ENCODE peak calls at places on chromosomes 13 and 19, in six cellular contexts. T, N, G, I, H and Y are unnamed samples.
A peak's percentile ranks its signal among the peaks of the same experiment; 100 is the strongest.

GRCh38 chr13:64470751-64471150 is 2759.4 kb downstream of the PCDH9 start:
- DNase-seq in N (no peak), H (no peak), T (no peak), G (no peak), I (no peak), Y (no peak)

GRCh38 chr13:32984857-32985626 is 31.2 kb upstream of the KL start:
- DNase-seq in I (no peak), T (no peak), G (no peak), H (peak; percentile 18), N (no peak), Y (no peak)

GRCh38 chr19:18118420-18119242 is 21.1 kb downstream of the MAST3 start:
- DNase-seq in N (no peak), T (no peak), I (peak; percentile 43), G (no peak), H (no peak), Y (no peak)

GRCh38 chr13:72970956-72971355 is 87.8 kb upstream of the KLF5 start:
- DNase-seq in H (no peak), N (no peak), I (peak; percentile 4), T (no peak), G (no peak), Y (no peak)

GRCh38 chr13:113918580-113918979 is 54.7 kb upstream of the GAS6 start:
- DNase-seq in I (no peak), N (no peak), G (no peak), T (no peak), H (no peak), Y (peak; percentile 17)

GRCh38 chr19:6660930-6661329 is 9.0 kb downstream of the TNFSF14 start:
- DNase-seq in H (no peak), I (no peak), N (no peak), G (no peak), T (no peak), Y (peak; percentile 17)

GRCh38 chr19:16541526-16542044 is 652 bp downstream of the CHERP start:
- DNase-seq in G (no peak), N (peak; percentile 16), I (no peak), T (no peak), H (no peak), Y (no peak)

GRCh38 chr13:98478134-98479129 is 98.5 kb downstream of the STK24 start:
- DNase-seq in H (no peak), G (peak; percentile 28), I (peak; percentile 26), N (peak; percentile 25), T (no peak), Y (no peak)

GRCh38 chr19:49355890-49356289 is 6.3 kb downstream of the TEAD2 start:
- DNase-seq in N (no peak), H (no peak), G (no peak), T (no peak), I (no peak), Y (no peak)

GRCh38 chr13:52737900-52738299 is 1.7 kb downstream of the CNMD start:
- DNase-seq in I (no peak), N (no peak), G (no peak), T (no peak), H (no peak), Y (no peak)

GRCh38 chr19:34366670-34367423 is 1.9 kb downstream of the GPI start:
- DNase-seq in G (no peak), T (no peak), I (peak; percentile 88), N (no peak), H (no peak), Y (no peak)

GRCh38 chr19:9362905-9363304 is at the start of gene ZNF177:
- DNase-seq in H (peak; percentile 34), N (no peak), I (peak; percentile 22), G (no peak), T (peak; percentile 39), Y (no peak)

GRCh38 chr13:80361883-80362327 is 21.0 kb upstream of the SPRY2 start:
- DNase-seq in T (no peak), N (no peak), I (no peak), H (peak; percentile 18), G (no peak), Y (no peak)

GRCh38 chr19:47542030-47542475 is 27.2 kb upstream of the NAPA start:
- DNase-seq in T (no peak), G (no peak), H (no peak), N (no peak), I (no peak), Y (no peak)

GRCh38 chr13:62014299-62014698 is 598.6 kb upstream of the PCDH20 start:
- DNase-seq in N (no peak), H (peak; percentile 47), T (no peak), I (peak; percentile 57), G (no peak), Y (no peak)

GRCh38 chr13:82330499-82330898 is 1551.8 kb downstream of the SLITRK1 start:
- DNase-seq in T (no peak), N (no peak), G (no peak), H (no peak), I (peak; percentile 5), Y (no peak)

GRCh38 chr13:76715621-76716020 is 170.6 kb downstream of the KCTD12 start:
- DNase-seq in T (no peak), G (no peak), I (no peak), N (no peak), H (no peak), Y (no peak)

GRCh38 chr19:20153281-20153680 is 13.7 kb upstream of the ZNF486 start:
- DNase-seq in G (no peak), H (no peak), I (no peak), T (no peak), N (no peak), Y (no peak)

GRCh38 chr13:28463481-28463880 is 31.4 kb downstream of the FLT1 start:
- DNase-seq in G (no peak), I (no peak), N (no peak), T (no peak), H (no peak), Y (no peak)

GRCh38 chr13:21124853-21125252 is 51.5 kb downstream of the SKA3 start:
- DNase-seq in H (peak; percentile 63), T (peak; percentile 12), N (no peak), I (peak; percentile 59), G (no peak), Y (no peak)

GRCh38 chr19:57088125-57088524 is 31.7 kb upstream of the USP29 start:
- DNase-seq in G (no peak), H (no peak), T (no peak), I (no peak), N (no peak), Y (no peak)

GRCh38 chr13:77580748-77581147 is 45.2 kb downstream of the SCEL start:
- DNase-seq in T (no peak), I (no peak), H (no peak), G (no peak), N (no peak), Y (no peak)

GRCh38 chr19:3064011-3064330 is 1.7 kb upstream of the TLE5 start:
- DNase-seq in I (no peak), T (no peak), H (no peak), N (no peak), G (no peak), Y (no peak)

GRCh38 chr13:35014606-35015005 is 72.5 kb downstream of the NBEA start:
- DNase-seq in N (no peak), I (no peak), H (no peak), T (peak; percentile 5), G (no peak), Y (no peak)

GRCh38 chr19:45883881-45884681 is 1.9 kb downstream of the IRF2BP1 start:
- DNase-seq in G (no peak), T (no peak), N (no peak), H (no peak), I (no peak), Y (peak; percentile 25)

GRCh38 chr19:35549174-35549788 is 3.9 kb downstream of the TMEM147 start:
- DNase-seq in H (peak; percentile 23), N (peak; percentile 67), G (peak; percentile 57), I (peak; percentile 70), T (peak; percentile 31), Y (peak; percentile 39)

GRCh38 chr19:39299404-39299803 is 3.2 kb downstream of the IFNL1 start:
- DNase-seq in T (no peak), G (no peak), I (no peak), N (no peak), H (no peak), Y (no peak)

GRCh38 chr19:19485161-19485997 is 30.0 kb downstream of the TSSK6 start:
- DNase-seq in T (no peak), G (no peak), N (no peak), I (peak; percentile 60), H (no peak), Y (no peak)

GRCh38 chr13:103283451-103283820 is 217.2 kb upstream of the SLC10A2 start:
- DNase-seq in N (no peak), T (no peak), I (no peak), H (no peak), G (no peak), Y (no peak)

GRCh38 chr19:1782501-1782900 is 29.2 kb downstream of the ONECUT3 start:
- DNase-seq in I (no peak), G (no peak), N (no peak), T (no peak), H (no peak), Y (no peak)

GRCh38 chr13:27523345-27524073 is 73.1 kb upstream of the MTIF3 start:
- DNase-seq in I (no peak), N (no peak), T (no peak), G (no peak), H (no peak), Y (no peak)

GRCh38 chr19:5170329-5170745 is 170.3 kb downstream of the PTPRS start:
- DNase-seq in I (no peak), H (no peak), G (peak; percentile 51), N (peak; percentile 50), T (no peak), Y (no peak)

GRCh38 chr13:99374994-99375805 is 68.0 kb upstream of the GPR183 start:
- DNase-seq in I (no peak), G (peak; percentile 91), T (no peak), H (no peak), N (no peak), Y (no peak)

GRCh38 chr19:6736169-6736916 is 1.0 kb downstream of the GPR108 start:
- DNase-seq in N (peak; percentile 75), T (peak; percentile 63), I (peak; percentile 89), H (peak; percentile 17), G (peak; percentile 82), Y (peak; percentile 77)

GRCh38 chr19:47820410-47820809 is 1.3 kb upstream of the CRX start:
- DNase-seq in G (no peak), T (no peak), I (no peak), H (no peak), N (no peak), Y (no peak)

GRCh38 chr13:45468676-45469075 is 3.9 kb downstream of the COG3 start:
- DNase-seq in G (no peak), I (no peak), T (no peak), H (no peak), N (no peak), Y (no peak)